ENCODE peak calls at places on chromosome 18, in seven cellular contexts. P, G, N, Z, J, Y and O are unnamed samples.

GRCh38 chr18:79641722-79642497 is 37.7 kb upstream of the CTDP1 start:
- DNase-seq in G (no peak), P (no peak), Y (no peak), Z (no peak), N (no peak), J (no peak), O (no peak)

GRCh38 chr18:47604041-47604440 is 326.4 kb downstream of the SMAD2 start:
- DNase-seq in Z (no peak), N (no peak), G (no peak), J (no peak), Y (no peak), P (no peak), O (no peak)

GRCh38 chr18:3910507-3910906 is 460.5 kb downstream of the TGIF1 start:
- DNase-seq in Y (no peak), J (no peak), Z (no peak), P (no peak), N (no peak), G (no peak), O (no peak)

GRCh38 chr18:26471027-26471426 is 77.3 kb downstream of the KCTD1 start:
- DNase-seq in N (no peak), G (no peak), P (no peak), Z (no peak), Y (no peak), J (no peak), O (no peak)

GRCh38 chr18:33983126-33983525 is 241.6 kb downstream of the NOL4 start:
- DNase-seq in N (no peak), P (no peak), Z (no peak), G (no peak), Y (no peak), J (no peak), O (no peak)

GRCh38 chr18:27226556-27227075 is 41.5 kb upstream of the CHST9 start:
- DNase-seq in J (no peak), N (no peak), P (no peak), G (no peak), Y (no peak), Z (no peak), O (no peak)

GRCh38 chr18:34097312-34097711 is 127.4 kb downstream of the NOL4 start:
- DNase-seq in Z (no peak), J (no peak), G (no peak), N (no peak), P (no peak), Y (no peak), O (no peak)

GRCh38 chr18:23970161-23971153 is 44.1 kb upstream of the TTC39C start:
- DNase-seq in P (peak), N (no peak), Z (no peak), Y (no peak), G (no peak), J (no peak), O (no peak)

GRCh38 chr18:57469884-57470283 is 34.7 kb downstream of the ONECUT2 start:
- DNase-seq in J (no peak), G (no peak), Y (no peak), N (no peak), Z (no peak), P (no peak), O (no peak)

GRCh38 chr18:52936931-52937330 is 596.9 kb downstream of the DCC start:
- DNase-seq in N (no peak), Y (no peak), J (no peak), P (no peak), Z (no peak), G (no peak), O (peak)

GRCh38 chr18:2102022-2102421 is 469.3 kb downstream of the METTL4 start:
- DNase-seq in Y (no peak), N (no peak), P (no peak), Z (no peak), J (no peak), G (no peak), O (no peak)

GRCh38 chr18:76874643-76875389 is 52.5 kb downstream of the ZNF236 start:
- DNase-seq in J (peak), G (no peak), N (peak), Y (no peak), Z (no peak), P (no peak), O (no peak)

GRCh38 chr18:45565280-45565970 is 49.9 kb upstream of the SLC14A2 start:
- DNase-seq in P (no peak), G (no peak), N (no peak), J (no peak), Z (no peak), Y (no peak), O (no peak)

GRCh38 chr18:45568017-45568416 is 47.3 kb upstream of the SLC14A2 start:
- DNase-seq in J (no peak), P (no peak), G (no peak), Y (no peak), Z (no peak), N (no peak), O (no peak)

GRCh38 chr18:45569566-45569965 is 45.7 kb upstream of the SLC14A2 start:
- DNase-seq in N (no peak), G (no peak), Y (no peak), J (no peak), P (no peak), Z (no peak), O (no peak)

GRCh38 chr18:45566025-45566740 is 49.1 kb upstream of the SLC14A2 start:
- DNase-seq in Z (no peak), Y (no peak), P (no peak), J (no peak), G (no peak), N (no peak), O (no peak)

GRCh38 chr18:45567123-45567522 is 48.2 kb upstream of the SLC14A2 start:
- DNase-seq in Z (no peak), Y (no peak), P (no peak), N (no peak), G (no peak), J (no peak), O (no peak)
- TF ChIP-seq JUND in Z (no peak), Y (no peak), P (no peak), N (no peak), G (no peak), J (no peak), O (no peak)

GRCh38 chr18:61892683-61893303 is at the start of gene RNF152:
- DNase-seq in Z (no peak), N (peak), J (no peak), Y (no peak), P (no peak), G (no peak), O (peak)
- TF ChIP-seq JUND in Z (no peak), N (no peak), J (no peak), Y (no peak), P (no peak), G (no peak), O (no peak)

DNA sequence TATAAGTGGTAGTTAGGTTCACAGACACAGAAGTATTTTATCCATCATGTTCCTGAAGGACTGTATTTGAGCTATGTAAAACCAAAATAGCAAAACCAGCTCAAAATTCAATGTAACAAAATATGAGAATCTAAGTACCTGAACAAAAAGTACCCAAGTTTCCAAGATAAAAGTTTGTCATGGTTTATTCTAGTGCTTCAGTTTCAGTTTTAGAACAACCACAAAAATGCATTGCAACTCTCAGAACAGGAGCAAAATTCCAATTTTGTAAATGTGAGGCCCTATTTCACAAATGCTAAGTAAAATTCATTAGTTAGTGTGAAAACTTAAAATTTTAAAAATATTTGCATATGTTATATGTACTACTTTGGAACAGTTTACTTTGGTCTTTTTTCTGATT is 5.0 kb upstream of the ALPK2 start:
- DNase-seq in Y (no peak), J (no peak), P (peak), N (no peak), Z (no peak), G (no peak), O (no peak)
- TF ChIP-seq JUND in Y (no peak), J (no peak), P (no peak), N (no peak), Z (no peak), G (no peak), O (no peak)

GRCh38 chr18:56038258-56039030 is 450.5 kb upstream of the TCF4 start:
- DNase-seq in N (peak), P (no peak), Z (no peak), J (no peak), G (no peak), Y (no peak), O (no peak)
- TF ChIP-seq JUND in N (no peak), P (no peak), Z (no peak), J (no peak), G (no peak), Y (no peak), O (no peak)

DNA sequence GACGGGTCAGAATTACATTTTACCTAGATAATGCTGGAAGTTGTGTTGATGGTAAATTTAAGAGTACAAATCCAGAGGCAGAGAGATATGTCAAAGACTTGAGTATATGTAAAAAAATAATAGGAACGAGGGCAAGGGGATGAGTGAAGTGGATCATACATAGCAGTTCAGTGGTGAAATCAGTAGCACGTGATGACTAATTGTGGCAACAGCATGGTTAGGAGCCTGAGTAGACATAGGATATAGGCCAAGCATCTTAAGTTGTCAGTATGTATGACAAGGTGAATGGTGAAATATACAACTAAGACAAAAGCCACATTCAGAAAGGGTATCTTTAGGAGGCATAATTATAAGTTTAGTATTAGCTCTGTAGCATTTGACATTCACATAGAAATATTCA is 826.5 kb upstream of the PIK3C3 start:
- DNase-seq in J (no peak), Y (no peak), Z (no peak), G (no peak), P (no peak), N (no peak), O (no peak)
- TF ChIP-seq JUND in J (no peak), Y (no peak), Z (no peak), G (no peak), P (no peak), N (no peak), O (no peak)

GRCh38 chr18:61085036-61085435 is 248.2 kb upstream of the CDH20 start:
- DNase-seq in G (no peak), P (no peak), Y (no peak), J (no peak), Z (no peak), N (no peak), O (no peak)

GRCh38 chr18:61086657-61087056 is 246.6 kb upstream of the CDH20 start:
- DNase-seq in P (no peak), J (no peak), Y (no peak), Z (no peak), N (no peak), G (no peak), O (no peak)

GRCh38 chr18:61082976-61083630 is 250.1 kb upstream of the CDH20 start:
- DNase-seq in P (no peak), Z (no peak), G (no peak), J (no peak), N (no peak), Y (no peak), O (no peak)

GRCh38 chr18:61091379-61091778 is 241.9 kb upstream of the CDH20 start:
- DNase-seq in P (no peak), G (no peak), N (no peak), J (no peak), Y (no peak), Z (no peak), O (no peak)

GRCh38 chr18:61085751-61086150 is 247.5 kb upstream of the CDH20 start:
- DNase-seq in Z (no peak), J (no peak), N (no peak), P (no peak), Y (no peak), G (no peak), O (no peak)
- TF ChIP-seq JUND in Z (no peak), J (no peak), N (no peak), P (no peak), Y (no peak), G (no peak), O (no peak)

GRCh38 chr18:48940854-48941531 is 9.8 kb downstream of the SMAD7 start:
- DNase-seq in P (peak), N (peak), Z (no peak), J (no peak), Y (no peak), G (no peak), O (no peak)
- TF ChIP-seq JUND in P (no peak), N (peak), Z (no peak), J (no peak), Y (no peak), G (no peak), O (no peak)

DNA sequence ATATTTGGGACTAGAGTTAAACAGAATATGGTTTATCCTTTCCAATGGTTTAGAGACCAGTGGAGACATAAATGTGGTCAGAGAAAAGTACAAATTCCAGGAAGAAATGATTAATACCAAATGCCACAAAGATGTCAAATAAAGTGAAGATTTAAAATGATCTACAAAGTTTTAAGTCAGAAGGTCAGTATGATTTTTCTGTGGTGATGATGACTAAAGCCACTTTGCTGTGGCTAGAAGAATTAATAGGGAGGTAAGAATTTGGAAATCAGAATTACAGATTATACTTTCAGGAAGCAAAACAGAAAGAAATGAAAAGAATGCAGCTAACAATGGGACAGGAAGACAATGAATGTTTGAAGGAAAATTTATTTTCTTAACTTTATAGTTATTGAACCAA is 91.5 kb upstream of the CDH7 start:
- DNase-seq in G (no peak), Y (no peak), P (no peak), N (no peak), Z (no peak), J (no peak), O (no peak)
- TF ChIP-seq JUND in G (no peak), Y (no peak), P (no peak), N (no peak), Z (no peak), J (no peak), O (no peak)

GRCh38 chr18:55475467-55475866 is 112.5 kb downstream of the TCF4 start:
- DNase-seq in G (no peak), J (no peak), P (no peak), Y (no peak), Z (no peak), N (no peak), O (no peak)

GRCh38 chr18:55479656-55480420 is 108.2 kb downstream of the TCF4 start:
- DNase-seq in G (no peak), J (no peak), Y (no peak), Z (no peak), N (no peak), P (no peak), O (peak)

GRCh38 chr18:55478301-55478660 is 109.7 kb downstream of the TCF4 start:
- DNase-seq in G (no peak), P (no peak), N (no peak), Z (no peak), J (no peak), Y (no peak), O (no peak)

GRCh38 chr18:55475916-55476315 is 112.1 kb downstream of the TCF4 start:
- DNase-seq in Z (no peak), J (no peak), N (no peak), P (no peak), G (no peak), Y (no peak), O (no peak)

GRCh38 chr18:55477537-55478300 is 110.3 kb downstream of the TCF4 start:
- DNase-seq in G (no peak), N (no peak), P (peak), Y (no peak), Z (no peak), J (no peak), O (no peak)
- TF ChIP-seq JUND in G (no peak), N (peak), P (no peak), Y (no peak), Z (no peak), J (no peak), O (no peak)